ENCODE peak calls at places on chromosomes 6 and 20, in four cellular contexts. One of them, this sample, is unnamed.

GRCh38 chr6:11279213-11279780 is 46.8 kb upstream of the NEDD9 start:
- DNase-seq in brain microvascular endothelial cell: no peak
- DNase-seq in iPS DF 6.9: no peak
- DNase-seq in IMR-90: peak; percentile 14
- DNase-seq in this sample: no peak

GRCh38 chr6:100078509-100078908 is 84.5 kb upstream of the MCHR2 start:
- DNase-seq in iPS DF 6.9: peak; percentile 41
- DNase-seq in brain microvascular endothelial cell: peak; percentile 20
- DNase-seq in IMR-90: peak; percentile 19
- DNase-seq in this sample: peak; percentile 36

GRCh38 chr6:109075934-109076333 is 18.7 kb downstream of the SESN1 start:
- DNase-seq in iPS DF 6.9: no peak
- DNase-seq in brain microvascular endothelial cell: no peak
- DNase-seq in IMR-90: peak; percentile 51
- DNase-seq in this sample: peak; percentile 35

GRCh38 chr20:1060985-1061384 is 57.4 kb upstream of the PSMF1 start:
- DNase-seq in brain microvascular endothelial cell: no peak
- DNase-seq in IMR-90: no peak
- DNase-seq in iPS DF 6.9: no peak
- DNase-seq in this sample: no peak

GRCh38 chr6:73314577-73315492 is 39.2 kb downstream of the DPPA5 start:
- DNase-seq in brain microvascular endothelial cell: no peak
- DNase-seq in iPS DF 6.9: no peak
- DNase-seq in IMR-90: no peak
- DNase-seq in this sample: no peak

GRCh38 chr6:89323461-89324098 is 8.5 kb upstream of the GABRR2 start:
- DNase-seq in iPS DF 6.9: no peak
- DNase-seq in brain microvascular endothelial cell: no peak
- DNase-seq in IMR-90: peak; percentile 41
- DNase-seq in this sample: no peak

GRCh38 chr6:46334442-46334841 is 156.8 kb downstream of the RCAN2 start:
- DNase-seq in brain microvascular endothelial cell: no peak
- DNase-seq in IMR-90: no peak
- DNase-seq in iPS DF 6.9: no peak
- DNase-seq in this sample: no peak

GRCh38 chr20:62301773-62302340 is 940 bp upstream of the ADRM1 start:
- DNase-seq in brain microvascular endothelial cell: peak; percentile 89
- DNase-seq in iPS DF 6.9: peak; percentile 67
- DNase-seq in IMR-90: peak; percentile 91
- DNase-seq in this sample: peak; percentile 81

GRCh38 chr20:53901697-53902096 is 168.7 kb downstream of the BCAS1 start:
- DNase-seq in IMR-90: no peak
- DNase-seq in brain microvascular endothelial cell: no peak
- DNase-seq in iPS DF 6.9: no peak
- DNase-seq in this sample: no peak

GRCh38 chr20:59785118-59785959 is 148.1 kb downstream of the SYCP2 start:
- DNase-seq in brain microvascular endothelial cell: no peak
- DNase-seq in IMR-90: no peak
- DNase-seq in iPS DF 6.9: no peak
- DNase-seq in this sample: no peak

GRCh38 chr20:43187476-43188233 is 2.1 kb downstream of the PTPRT start:
- DNase-seq in iPS DF 6.9: peak; percentile 31
- DNase-seq in brain microvascular endothelial cell: peak; percentile 65
- DNase-seq in IMR-90: peak; percentile 44
- DNase-seq in this sample: peak; percentile 8

GRCh38 chr6:156697224-156697623 is 80.0 kb upstream of the ARID1B start:
- DNase-seq in brain microvascular endothelial cell: no peak
- DNase-seq in IMR-90: no peak
- DNase-seq in iPS DF 6.9: no peak
- DNase-seq in this sample: no peak

GRCh38 chr6:39829331-39829730 is 37.2 kb downstream of the DAAM2 start:
- DNase-seq in IMR-90: no peak
- DNase-seq in brain microvascular endothelial cell: no peak
- DNase-seq in iPS DF 6.9: no peak
- DNase-seq in this sample: no peak

GRCh38 chr6:109690373-109690739 is 646 bp downstream of the AK9 start:
- DNase-seq in IMR-90: no peak
- DNase-seq in brain microvascular endothelial cell: no peak
- DNase-seq in iPS DF 6.9: peak; percentile 61
- DNase-seq in this sample: no peak

GRCh38 chr20:32753731-32754130 is 8.5 kb upstream of the DNMT3B start:
- DNase-seq in brain microvascular endothelial cell: peak; percentile 31
- DNase-seq in iPS DF 6.9: no peak
- DNase-seq in IMR-90: peak; percentile 19
- DNase-seq in this sample: no peak

GRCh38 chr6:123393333-123393732 is 243.4 kb downstream of the TRDN start:
- DNase-seq in IMR-90: no peak
- DNase-seq in iPS DF 6.9: no peak
- DNase-seq in brain microvascular endothelial cell: no peak
- DNase-seq in this sample: no peak

GRCh38 chr6:53703047-53703446 is 37.5 kb upstream of the KLHL31 start:
- DNase-seq in IMR-90: no peak
- DNase-seq in iPS DF 6.9: no peak
- DNase-seq in brain microvascular endothelial cell: no peak
- DNase-seq in this sample: no peak

GRCh38 chr6:31797607-31798006 is 2.1 kb upstream of the VARS1 start:
- DNase-seq in IMR-90: no peak
- DNase-seq in brain microvascular endothelial cell: no peak
- DNase-seq in iPS DF 6.9: no peak
- DNase-seq in this sample: no peak

GRCh38 chr6:80767808-80768207 is 661.3 kb downstream of the BCKDHB start:
- DNase-seq in brain microvascular endothelial cell: peak; percentile 88
- DNase-seq in IMR-90: peak; percentile 88
- DNase-seq in iPS DF 6.9: no peak
- DNase-seq in this sample: peak; percentile 89

GRCh38 chr20:49630396-49630951 is 62.5 kb upstream of the PTGIS start:
- DNase-seq in IMR-90: no peak
- DNase-seq in brain microvascular endothelial cell: no peak
- DNase-seq in iPS DF 6.9: no peak
- DNase-seq in this sample: no peak

GRCh38 chr6:68625998-68626397 is 9.1 kb upstream of the ADGRB3 start:
- DNase-seq in iPS DF 6.9: no peak
- DNase-seq in IMR-90: no peak
- DNase-seq in brain microvascular endothelial cell: no peak
- DNase-seq in this sample: no peak

GRCh38 chr20:1802385-1803215 is 92.6 kb upstream of the SIRPA start:
- DNase-seq in iPS DF 6.9: no peak
- DNase-seq in IMR-90: peak; percentile 76
- DNase-seq in brain microvascular endothelial cell: peak; percentile 32
- DNase-seq in this sample: peak; percentile 57

GRCh38 chr6:34549804-34550202 is 6.3 kb downstream of the SPDEF start:
- DNase-seq in IMR-90: no peak
- DNase-seq in brain microvascular endothelial cell: no peak
- DNase-seq in iPS DF 6.9: no peak
- DNase-seq in this sample: no peak

GRCh38 chr6:46637145-46637544 is 15.5 kb downstream of the CYP39A1 start:
- DNase-seq in brain microvascular endothelial cell: no peak
- DNase-seq in iPS DF 6.9: no peak
- DNase-seq in IMR-90: peak; percentile 13
- DNase-seq in this sample: peak; percentile 4

GRCh38 chr20:6769953-6770831 is 2.7 kb downstream of the BMP2 start:
- DNase-seq in brain microvascular endothelial cell: peak; percentile 14
- DNase-seq in iPS DF 6.9: no peak
- DNase-seq in IMR-90: no peak
- DNase-seq in this sample: peak; percentile 23

GRCh38 chr6:73649783-73650182 is 4.0 kb downstream of the SLC17A5 start:
- DNase-seq in brain microvascular endothelial cell: no peak
- DNase-seq in iPS DF 6.9: no peak
- DNase-seq in IMR-90: no peak
- DNase-seq in this sample: no peak

GRCh38 chr6:53770690-53771320 is 24.0 kb upstream of the LRRC1 start:
- DNase-seq in brain microvascular endothelial cell: no peak
- DNase-seq in iPS DF 6.9: no peak
- DNase-seq in IMR-90: peak; percentile 23
- DNase-seq in this sample: peak; percentile 57

GRCh38 chr6:137846772-137847313 is 20.2 kb upstream of the TNFAIP3 start:
- DNase-seq in brain microvascular endothelial cell: no peak
- DNase-seq in IMR-90: no peak
- DNase-seq in iPS DF 6.9: no peak
- DNase-seq in this sample: no peak

GRCh38 chr6:135311446-135312200 is 130.5 kb downstream of the MYB start:
- DNase-seq in brain microvascular endothelial cell: no peak
- DNase-seq in iPS DF 6.9: no peak
- DNase-seq in IMR-90: no peak
- DNase-seq in this sample: no peak

GRCh38 chr20:54017846-54018245 is 52.5 kb downstream of the BCAS1 start:
- DNase-seq in iPS DF 6.9: no peak
- DNase-seq in brain microvascular endothelial cell: no peak
- DNase-seq in IMR-90: no peak
- DNase-seq in this sample: no peak

GRCh38 chr20:18628330-18628941 is 40.6 kb downstream of the DTD1 start:
- DNase-seq in iPS DF 6.9: peak; percentile 33
- DNase-seq in brain microvascular endothelial cell: no peak
- DNase-seq in IMR-90: no peak
- DNase-seq in this sample: no peak

GRCh38 chr6:7939186-7939863 is 28.7 kb upstream of the TXNDC5 start:
- DNase-seq in IMR-90: no peak
- DNase-seq in iPS DF 6.9: no peak
- DNase-seq in brain microvascular endothelial cell: no peak
- DNase-seq in this sample: no peak

GRCh38 chr6:133248241-133249001 is 7.3 kb downstream of the EYA4 start:
- DNase-seq in iPS DF 6.9: no peak
- DNase-seq in brain microvascular endothelial cell: no peak
- DNase-seq in IMR-90: peak; percentile 96
- DNase-seq in this sample: peak; percentile 75

GRCh38 chr6:1376653-1377052 is 12.7 kb upstream of the FOXF2 start:
- DNase-seq in IMR-90: no peak
- DNase-seq in iPS DF 6.9: no peak
- DNase-seq in brain microvascular endothelial cell: no peak
- DNase-seq in this sample: no peak

DNA sequence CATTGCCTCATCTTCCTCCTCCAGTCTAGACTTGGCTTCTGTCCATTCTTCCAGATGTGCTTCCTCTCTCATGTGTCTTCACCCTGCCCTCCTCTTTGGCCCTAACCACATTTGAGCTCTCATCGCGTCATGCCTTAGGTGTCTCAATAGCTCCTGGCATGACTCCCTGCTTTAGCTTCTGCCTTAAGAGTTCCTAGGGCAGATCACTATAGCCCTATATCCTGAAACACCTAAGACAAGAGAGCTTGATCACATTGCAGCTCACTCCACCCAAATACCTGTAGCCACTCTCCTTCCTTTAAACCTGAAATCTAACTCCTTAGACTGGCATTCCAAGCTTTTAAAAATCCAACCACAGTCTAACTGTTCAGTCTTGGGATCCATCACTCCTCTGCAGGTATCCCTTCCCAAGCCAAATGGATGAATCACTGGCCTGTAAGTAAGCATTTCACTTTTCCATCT is 69.0 kb upstream of the STXBP5 start:
- DNase-seq in brain microvascular endothelial cell: peak; percentile 14
- DNase-seq in iPS DF 6.9: no peak
- DNase-seq in IMR-90: peak; percentile 95
- DNase-seq in this sample: peak; percentile 81
- H3K27ac ChIP-seq in brain microvascular endothelial cell: no peak overlapping the region
- H3K27ac ChIP-seq in iPS DF 6.9: no peak overlapping the region
- H3K27ac ChIP-seq in IMR-90: no peak overlapping the region
- H3K27ac ChIP-seq in this sample: no peak overlapping the region

GRCh38 chr20:37042986-37043972 is 52.5 kb downstream of the RBL1 start:
- DNase-seq in IMR-90: no peak
- DNase-seq in iPS DF 6.9: no peak
- DNase-seq in brain microvascular endothelial cell: no peak
- DNase-seq in this sample: no peak
- H3K36me3 ChIP-seq in IMR-90: peaks cover 16% of the 10 kb centered on the region
- H3K36me3 ChIP-seq in iPS DF 6.9: peaks cover 2% of the 10 kb centered on the region
- H3K36me3 ChIP-seq in brain microvascular endothelial cell: no peaks in the 10 kb centered on the region
- H3K36me3 ChIP-seq in this sample: peaks cover 5% of the 10 kb centered on the region

GRCh38 chr6:88238065-88238464 is 71.9 kb upstream of the CNR1 start:
- DNase-seq in IMR-90: no peak
- DNase-seq in iPS DF 6.9: peak; percentile 41
- DNase-seq in brain microvascular endothelial cell: peak; percentile 12
- DNase-seq in this sample: no peak
- H3K27ac ChIP-seq in IMR-90: no peak overlapping the region
- H3K27ac ChIP-seq in iPS DF 6.9: no peak overlapping the region
- H3K27ac ChIP-seq in brain microvascular endothelial cell: no peak overlapping the region
- H3K27ac ChIP-seq in this sample: no peak overlapping the region

GRCh38 chr20:45848421-45848820 is 8.8 kb downstream of the ACOT8 start:
- DNase-seq in iPS DF 6.9: no peak
- DNase-seq in brain microvascular endothelial cell: no peak
- DNase-seq in IMR-90: no peak
- DNase-seq in this sample: no peak
- H3K36me3 ChIP-seq in iPS DF 6.9: peaks cover 15% of the 10 kb centered on the region
- H3K36me3 ChIP-seq in brain microvascular endothelial cell: peaks cover 21% of the 10 kb centered on the region
- H3K36me3 ChIP-seq in IMR-90: peaks cover 45% of the 10 kb centered on the region
- H3K36me3 ChIP-seq in this sample: peaks cover 12% of the 10 kb centered on the region

GRCh38 chr6:2958331-2958711 is 13.0 kb downstream of the SERPINB6 start:
- DNase-seq in brain microvascular endothelial cell: no peak
- DNase-seq in IMR-90: no peak
- DNase-seq in iPS DF 6.9: no peak
- DNase-seq in this sample: no peak

GRCh38 chr6:2959909-2960719 is 11.3 kb downstream of the SERPINB6 start:
- DNase-seq in brain microvascular endothelial cell: peak; percentile 71
- DNase-seq in IMR-90: peak; percentile 90
- DNase-seq in iPS DF 6.9: no peak
- DNase-seq in this sample: peak; percentile 78

GRCh38 chr6:2957696-2958330 is 13.6 kb downstream of the SERPINB6 start:
- DNase-seq in IMR-90: no peak
- DNase-seq in brain microvascular endothelial cell: no peak
- DNase-seq in iPS DF 6.9: no peak
- DNase-seq in this sample: no peak

GRCh38 chr6:2958802-2959201 is 12.6 kb downstream of the SERPINB6 start:
- DNase-seq in iPS DF 6.9: no peak
- DNase-seq in IMR-90: no peak
- DNase-seq in brain microvascular endothelial cell: no peak
- DNase-seq in this sample: no peak

GRCh38 chr6:2956930-2957329 is 14.4 kb downstream of the SERPINB6 start:
- DNase-seq in brain microvascular endothelial cell: no peak
- DNase-seq in iPS DF 6.9: no peak
- DNase-seq in IMR-90: no peak
- DNase-seq in this sample: no peak
- H3K27ac ChIP-seq in brain microvascular endothelial cell: no peak overlapping the region
- H3K27ac ChIP-seq in iPS DF 6.9: no peak overlapping the region
- H3K27ac ChIP-seq in IMR-90: no peak overlapping the region
- H3K27ac ChIP-seq in this sample: no peak overlapping the region

This sample was measured in astrocyte.